ENCODE peak calls at places on chromosome 2, in ten cellular contexts. P is retina; K is CD4-positive, alpha-beta T cell; F is activated gamma-delta T cell; J is GM12878; G is kidney glomerular epithelial cell; Z is KBM-7; Y is NCI-H69; O is NCI-H2171 treated with DMSO at 0.1 percent for 48 hours; T is NCI-H510A treated with DMSO at 0.1 percent for 48 hours. W is an unnamed sample.

GRCh38 chr2:222318026-222318711 is 19.4 kb upstream of the PAX3 start:
- DNase-seq in F (no peak), G (peak), J (no peak), Y (peak), P (peak), K (no peak), Z (peak), O (peak), T (peak), W (peak)

GRCh38 chr2:238139141-238139840 is 823 bp downstream of the KLHL30 start:
- DNase-seq in G (no peak), Y (no peak), P (peak), Z (peak), F (no peak), T (no peak), K (no peak), O (peak), J (no peak), W (peak)

GRCh38 chr2:221517362-221518121 is 54.6 kb downstream of the EPHA4 start:
- DNase-seq in Z (peak), T (peak), G (no peak), J (peak), K (peak), Y (no peak), O (no peak), P (no peak), F (peak), W (peak)

GRCh38 chr2:173749315-173749714 is 215.9 kb downstream of the SP3 start:
- DNase-seq in G (peak), K (no peak), Z (peak), P (no peak), O (no peak), J (no peak), Y (no peak), F (no peak), T (no peak), W (peak)

GRCh38 chr2:238289574-238289973 is 1.2 kb upstream of the PER2 start:
- DNase-seq in J (no peak), T (no peak), P (no peak), K (no peak), F (no peak), O (no peak), G (no peak), Z (no peak), Y (peak), W (peak)

GRCh38 chr2:178530128-178530527 is 49.9 kb downstream of the PLEKHA3 start:
- DNase-seq in F (no peak), Z (no peak), O (no peak), P (no peak), G (no peak), J (no peak), K (no peak), Y (no peak), T (no peak), W (no peak)

GRCh38 chr2:238941262-238941792 is 93.4 kb downstream of the TWIST2 start:
- DNase-seq in Z (no peak), J (no peak), F (no peak), Y (no peak), K (no peak), O (no peak), P (no peak), G (no peak), T (no peak), W (no peak)

GRCh38 chr2:120227111-120227991 is 4.2 kb upstream of the TMEM185B start:
- DNase-seq in O (no peak), Y (no peak), G (no peak), F (no peak), J (no peak), K (peak), Z (no peak), P (peak), T (no peak), W (peak)

GRCh38 chr2:63399171-63399570 is 189.1 kb downstream of the WDPCP start:
- DNase-seq in Y (peak), O (no peak), K (no peak), T (peak), Z (no peak), P (peak), F (no peak), J (no peak), G (no peak), W (no peak)

GRCh38 chr2:6167592-6168138 is 475.5 kb downstream of the SOX11 start:
- DNase-seq in J (no peak), G (no peak), Z (no peak), O (no peak), P (no peak), T (no peak), F (no peak), Y (peak), K (no peak), W (no peak)

GRCh38 chr2:106137944-106138903 is 55.9 kb downstream of the UXS1 start:
- DNase-seq in T (no peak), Z (no peak), F (no peak), Y (no peak), J (no peak), G (no peak), K (no peak), O (no peak), P (no peak), W (no peak)

GRCh38 chr2:38690499-38691420 is 24.8 kb downstream of the GALM start:
- DNase-seq in O (peak), G (peak), T (no peak), F (no peak), Z (no peak), P (no peak), K (no peak), J (no peak), Y (peak), W (no peak)

GRCh38 chr2:230985519-230986231 is 10.2 kb upstream of the SPATA3 start:
- DNase-seq in Y (no peak), K (no peak), Z (no peak), T (no peak), P (no peak), O (no peak), F (no peak), G (no peak), J (no peak), W (peak)

GRCh38 chr2:54724560-54725342 is 1.3 kb downstream of the EML6 start:
- DNase-seq in P (peak), Y (peak), O (peak), F (peak), K (peak), Z (peak), T (peak), G (no peak), J (no peak), W (peak)

GRCh38 chr2:226334981-226335720 is 464.5 kb downstream of the IRS1 start:
- DNase-seq in Y (no peak), K (no peak), F (no peak), Z (no peak), G (no peak), J (no peak), T (no peak), O (peak), P (no peak), W (no peak)

GRCh38 chr2:47867205-47867604 is 39.1 kb downstream of the FBXO11 start:
- DNase-seq in T (no peak), J (no peak), G (peak), P (no peak), F (no peak), Z (no peak), O (no peak), Y (peak), K (no peak), W (peak)

GRCh38 chr2:215638687-215639086 is 202.8 kb upstream of the FN1 start:
- DNase-seq in G (no peak), K (no peak), J (no peak), O (no peak), T (no peak), Y (no peak), Z (no peak), F (no peak), P (no peak), W (no peak)

GRCh38 chr2:186641807-186642321 is 52.0 kb upstream of the FAM171B start:
- DNase-seq in G (peak), F (no peak), J (peak), Y (peak), K (no peak), T (peak), P (peak), Z (peak), O (peak), W (peak)

W was measured in left kidney.